ENCODE peak calls at places on chromosomes 4 and X, in ten cellular contexts. E, R, B, W, M, P, A, Z, X and I are unnamed samples.
A peak's percentile ranks its signal among the peaks of the same experiment; 100 is the strongest.

GRCh38 chr4:8461086-8461485 is 20.5 kb downstream of the TRMT44 start:
- DNase-seq in E (no peak), R (no peak), B (no peak), W (no peak), M (no peak), P (no peak), A (no peak), Z (no peak), X (no peak), I (peak; percentile 12)

GRCh38 chr4:27524224-27524623 is 663.6 kb downstream of the STIM2 start:
- DNase-seq in E (no peak), R (no peak), B (no peak), W (no peak), M (no peak), P (no peak), A (no peak), Z (no peak), X (no peak), I (no peak)

GRCh38 chr4:139454111-139454600 is at the start of gene RAB33B:
- DNase-seq in E (peak; percentile 89), R (no peak), B (no peak), W (no peak), M (peak; percentile 95), P (no peak), A (no peak), Z (no peak), X (no peak), I (no peak)

GRCh38 chr4:142363686-142364085 is 482.4 kb downstream of the INPP4B start:
- DNase-seq in E (no peak), R (no peak), B (no peak), W (no peak), M (no peak), P (no peak), A (no peak), Z (no peak), X (no peak), I (no peak)

GRCh38 chr4:121827851-121828250 is 4.2 kb upstream of the CCNA2 start:
- DNase-seq in E (peak; percentile 39), R (no peak), B (no peak), W (no peak), M (no peak), P (no peak), A (no peak), Z (no peak), X (no peak), I (no peak)

GRCh38 chrX:40474205-40474626 is 106.6 kb upstream of the ATP6AP2 start:
- DNase-seq in E (peak; percentile 37), R (peak; percentile 19), B (peak; percentile 83), W (no peak), M (no peak), P (no peak), A (peak; percentile 54), Z (peak; percentile 98), X (no peak), I (no peak)

GRCh38 chrX:31213941-31214340 is 142.1 kb upstream of the FTHL17 start:
- DNase-seq in E (no peak), R (peak; percentile 32), B (peak; percentile 16), W (no peak), M (no peak), P (no peak), A (no peak), Z (peak; percentile 57), X (no peak), I (no peak)

GRCh38 chr4:150886597-150886996 is 128.5 kb downstream of the LRBA start:
- DNase-seq in E (no peak), R (no peak), B (no peak), W (no peak), M (no peak), P (no peak), A (no peak), Z (no peak), X (no peak), I (no peak)

GRCh38 chrX:124388562-124388961 is 42.2 kb downstream of the SH2D1A start:
- DNase-seq in E (peak; percentile 32), R (peak; percentile 37), B (peak; percentile 34), W (no peak), M (no peak), P (no peak), A (peak; percentile 38), Z (peak; percentile 75), X (peak; percentile 49), I (peak; percentile 39)

GRCh38 chr4:128604840-128605239 is 204.7 kb upstream of the JADE1 start:
- DNase-seq in E (peak; percentile 46), R (no peak), B (no peak), W (peak; percentile 69), M (no peak), P (no peak), A (no peak), Z (no peak), X (no peak), I (no peak)

GRCh38 chrX:50327235-50327634 is 122.7 kb downstream of the CCNB3 start:
- DNase-seq in E (no peak), R (no peak), B (no peak), W (no peak), M (no peak), P (no peak), A (no peak), Z (no peak), X (no peak), I (no peak)

GRCh38 chrX:130060122-130061069 is 49.9 kb downstream of the ELF4 start:
- DNase-seq in E (peak; percentile 42), R (peak; percentile 83), B (peak; percentile 78), W (no peak), M (peak; percentile 83), P (peak; percentile 44), A (peak; percentile 82), Z (peak; percentile 93), X (peak; percentile 74), I (peak; percentile 30)

GRCh38 chr4:170259631-170260153 is 169.9 kb upstream of the AADAT start:
- DNase-seq in E (peak; percentile 64), R (peak; percentile 87), B (peak; percentile 95), W (peak; percentile 92), M (peak; percentile 78), P (peak; percentile 52), A (peak; percentile 73), Z (peak; percentile 97), X (peak; percentile 83), I (peak; percentile 92)

GRCh38 chr4:87716350-87717041 is 66.4 kb downstream of the DMP1 start:
- DNase-seq in E (peak; percentile 3), R (no peak), B (no peak), W (no peak), M (no peak), P (no peak), A (no peak), Z (no peak), X (no peak), I (no peak)

GRCh38 chr4:26985836-26986235 is 125.2 kb downstream of the STIM2 start:
- DNase-seq in E (peak; percentile 79), R (no peak), B (no peak), W (no peak), M (no peak), P (no peak), A (no peak), Z (no peak), X (no peak), I (no peak)

GRCh38 chr4:22897520-22898108 is 204.9 kb downstream of the GBA3 start:
- DNase-seq in E (peak; percentile 9), R (peak; percentile 19), B (peak; percentile 38), W (no peak), M (no peak), P (no peak), A (peak; percentile 29), Z (peak; percentile 78), X (no peak), I (no peak)

GRCh38 chr4:97558204-97558804 is 585.0 kb downstream of the STPG2 start:
- DNase-seq in E (no peak), R (no peak), B (no peak), W (no peak), M (no peak), P (no peak), A (no peak), Z (peak; percentile 49), X (no peak), I (no peak)

DNA sequence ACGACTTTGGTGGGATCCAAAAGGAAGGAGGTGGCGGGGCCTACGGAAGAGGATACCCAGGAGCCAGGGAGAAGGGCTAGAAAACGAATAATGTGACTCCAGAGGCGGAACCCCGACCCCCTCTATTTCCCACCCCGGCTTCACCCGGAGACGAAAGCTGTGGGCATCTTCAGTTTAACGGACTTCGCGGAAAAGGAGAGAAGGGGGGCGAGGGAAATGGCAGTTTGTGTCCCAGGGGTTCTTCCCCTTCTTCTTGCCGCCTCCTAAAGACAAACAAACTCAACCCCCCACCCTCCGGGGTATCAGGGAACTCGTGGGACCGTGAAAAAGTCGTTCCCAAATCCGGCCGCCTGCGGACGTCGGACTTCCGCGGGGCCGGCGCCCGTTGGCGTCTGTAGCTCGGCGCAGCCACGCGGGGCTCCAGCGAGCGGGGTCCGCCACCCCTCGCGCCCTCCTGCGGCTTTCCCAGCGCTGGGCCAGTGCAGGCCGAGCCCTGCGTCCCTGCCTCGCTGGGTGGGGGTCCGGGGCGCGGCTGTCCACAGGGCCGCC is 3.6 kb upstream of the LEF1 start:
- DNase-seq in E (peak; percentile 48), R (no peak), B (peak; percentile 67), W (no peak), M (no peak), P (no peak), A (no peak), Z (no peak), X (no peak), I (no peak)
- TF ChIP-seq CTCF in E (no peak), R (no peak), B (peak; percentile 62), W (no peak), M (no peak), P (no peak), A (no peak), Z (peak; percentile 49), X (no peak), I (no peak)

DNA sequence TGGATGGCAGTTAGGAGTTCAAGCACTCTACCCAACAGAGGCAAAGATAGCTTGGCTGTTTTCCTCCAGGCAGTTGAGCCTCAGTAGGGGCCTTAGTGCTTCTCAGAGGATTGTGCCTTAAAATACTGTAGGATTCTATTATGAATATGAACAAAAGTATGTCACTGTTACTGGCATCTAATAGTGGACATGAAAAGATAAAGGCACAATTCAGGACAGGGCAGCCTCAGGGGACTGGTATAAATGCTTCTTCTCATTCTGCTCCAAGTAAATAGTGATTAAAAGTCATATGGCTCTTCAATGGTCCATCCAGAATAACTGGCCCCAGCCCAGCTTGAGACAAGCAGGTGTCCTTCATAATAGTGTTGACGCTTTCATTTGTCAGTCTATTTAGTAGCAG is 17.7 kb downstream of the COL4A6 start:
- DNase-seq in E (no peak), R (no peak), B (no peak), W (no peak), M (no peak), P (no peak), A (no peak), Z (no peak), X (no peak), I (no peak)
- H3K27ac ChIP-seq in E (no peak overlapping the region), R (no peak overlapping the region), B (no peak overlapping the region), W (no peak overlapping the region), M (no peak overlapping the region), P (no peak overlapping the region), A (no peak overlapping the region), Z (no peak overlapping the region), X (no peak overlapping the region), I (no peak overlapping the region)

GRCh38 chr4:13647012-13647411 is 19.5 kb upstream of the BOD1L1 start:
- DNase-seq in E (no peak), R (no peak), B (no peak), W (no peak), M (no peak), P (no peak), A (no peak), Z (no peak), X (no peak), I (no peak)
- H3K4me3 ChIP-seq in E (no peak overlapping the region), R (no peak overlapping the region), B (no peak overlapping the region), W (no peak overlapping the region), M (no peak overlapping the region), P (no peak overlapping the region), A (no peak overlapping the region), Z (no peak overlapping the region), X (no peak overlapping the region), I (peak overlapping the region; percentile 3)

GRCh38 chr4:166324321-166324720 is 451.3 kb downstream of the TLL1 start:
- DNase-seq in E (peak; percentile 11), R (peak; percentile 27), B (peak; percentile 70), W (no peak), M (no peak), P (no peak), A (no peak), Z (peak; percentile 81), X (no peak), I (peak; percentile 18)
- TF ChIP-seq CTCF in E (no peak), R (peak; percentile 31), B (peak; percentile 68), W (peak; percentile 22), M (no peak), P (no peak), A (no peak), Z (peak; percentile 86), X (no peak), I (peak; percentile 67)